ENCODE peak calls at places on chromosomes 5 and 9, in seven cellular contexts. W, J, Z, N, X, C and T are unnamed samples.

GRCh38 chr9:4105183-4105582 is 194.7 kb downstream of the GLIS3 start:
- DNase-seq in W (no peak), J (no peak), Z (peak; percentile 56), N (no peak), X (no peak), C (no peak), T (no peak)

GRCh38 chr9:87278971-87279731 is 218.5 kb upstream of the DAPK1 start:
- DNase-seq in W (peak; percentile 41), J (no peak), Z (no peak), N (no peak), X (no peak), C (no peak), T (peak; percentile 26)

GRCh38 chr5:172707285-172708182 is 63.5 kb downstream of the DUSP1 start:
- DNase-seq in W (peak; percentile 84), J (no peak), Z (peak; percentile 79), N (peak; percentile 53), X (peak; percentile 67), C (peak; percentile 70), T (peak; percentile 56)

GRCh38 chr9:136021171-136021890 is 60.2 kb upstream of the UBAC1 start:
- DNase-seq in W (no peak), J (no peak), Z (no peak), N (no peak), X (no peak), C (no peak), T (no peak)

GRCh38 chr9:38393128-38393809 is 767 bp downstream of the ALDH1B1 start:
- DNase-seq in W (peak; percentile 7), J (peak; percentile 22), Z (no peak), N (no peak), X (no peak), C (no peak), T (no peak)

GRCh38 chr9:35285731-35286130 is 123.9 kb downstream of the UNC13B start:
- DNase-seq in W (peak; percentile 31), J (no peak), Z (no peak), N (no peak), X (no peak), C (no peak), T (no peak)

GRCh38 chr5:169542811-169543210 is 40.8 kb upstream of the SPDL1 start:
- DNase-seq in W (no peak), J (no peak), Z (no peak), N (no peak), X (no peak), C (no peak), T (no peak)

GRCh38 chr5:16834029-16834428 is 102.1 kb downstream of the MYO10 start:
- DNase-seq in W (no peak), J (no peak), Z (no peak), N (no peak), X (no peak), C (no peak), T (no peak)

GRCh38 chr9:73179594-73179993 is 27.9 kb downstream of the ANXA1 start:
- DNase-seq in W (peak; percentile 57), J (no peak), Z (no peak), N (no peak), X (no peak), C (peak; percentile 82), T (no peak)

GRCh38 chr9:108634669-108635462 is 220.9 kb downstream of the ACTL7B start:
- DNase-seq in W (peak; percentile 27), J (no peak), Z (no peak), N (no peak), X (no peak), C (peak; percentile 63), T (peak; percentile 92)

GRCh38 chr9:11871832-11872231 is 821.4 kb upstream of the TYRP1 start:
- DNase-seq in W (no peak), J (no peak), Z (no peak), N (no peak), X (no peak), C (peak; percentile 10), T (no peak)

GRCh38 chr9:74173284-74173683 is 323.9 kb upstream of the RORB start:
- DNase-seq in W (no peak), J (no peak), Z (no peak), N (no peak), X (no peak), C (no peak), T (no peak)

GRCh38 chr5:42374722-42375273 is 48.4 kb upstream of the GHR start:
- DNase-seq in W (no peak), J (no peak), Z (no peak), N (no peak), X (no peak), C (no peak), T (no peak)

GRCh38 chr9:1201262-1201661 is 151.1 kb downstream of the DMRT2 start:
- DNase-seq in W (no peak), J (no peak), Z (no peak), N (no peak), X (no peak), C (no peak), T (no peak)

GRCh38 chr5:34648522-34649158 is 7.5 kb upstream of the RAI14 start:
- DNase-seq in W (no peak), J (no peak), Z (no peak), N (no peak), X (no peak), C (no peak), T (no peak)

GRCh38 chr9:30239875-30240274 is 2144.6 kb upstream of the ACO1 start:
- DNase-seq in W (no peak), J (no peak), Z (no peak), N (no peak), X (no peak), C (no peak), T (no peak)

GRCh38 chr9:94553029-94553938 is 1.6 kb upstream of the PCAT7 start:
- DNase-seq in W (no peak), J (no peak), Z (no peak), N (no peak), X (peak; percentile 22), C (peak; percentile 6), T (no peak)

GRCh38 chr9:120611690-120612068 is 31.7 kb upstream of the CDK5RAP2 start:
- DNase-seq in W (no peak), J (no peak), Z (no peak), N (no peak), X (no peak), C (no peak), T (no peak)

GRCh38 chr9:120390637-120391190 is 189.3 kb downstream of the CDK5RAP2 start:
- DNase-seq in W (no peak), J (no peak), Z (no peak), N (no peak), X (no peak), C (no peak), T (no peak)

GRCh38 chr9:21294325-21294724 is 10.8 kb downstream of the IFNA5 start:
- DNase-seq in W (peak; percentile 68), J (no peak), Z (peak; percentile 10), N (no peak), X (no peak), C (peak; percentile 75), T (peak; percentile 98)

GRCh38 chr5:171906703-171907590 is 99.5 kb downstream of the FBXW11 start:
- DNase-seq in W (no peak), J (peak; percentile 64), Z (no peak), N (no peak), X (no peak), C (no peak), T (no peak)

GRCh38 chr5:16754621-16755020 is 137.8 kb upstream of the RETREG1 start:
- DNase-seq in W (peak; percentile 27), J (no peak), Z (no peak), N (no peak), X (no peak), C (no peak), T (no peak)

GRCh38 chr5:139742173-139742903 is 53.3 kb upstream of the PSD2 start:
- DNase-seq in W (no peak), J (no peak), Z (no peak), N (no peak), X (no peak), C (no peak), T (no peak)

GRCh38 chr9:86126998-86127972 is 27.9 kb upstream of the GOLM1 start:
- DNase-seq in W (peak; percentile 75), J (no peak), Z (peak; percentile 69), N (peak; percentile 30), X (peak; percentile 58), C (peak; percentile 96), T (peak; percentile 91)

GRCh38 chr9:76180541-76180940 is 213.7 kb downstream of the RFK start:
- DNase-seq in W (no peak), J (no peak), Z (peak; percentile 69), N (no peak), X (no peak), C (peak; percentile 40), T (peak; percentile 9)

GRCh38 chr9:419571-420156 is 205.0 kb downstream of the DOCK8 start:
- DNase-seq in W (peak; percentile 65), J (no peak), Z (peak; percentile 21), N (no peak), X (peak; percentile 3), C (no peak), T (peak; percentile 68)

GRCh38 chr5:87457706-87458105 is 45.0 kb upstream of the CCNH start:
- DNase-seq in W (no peak), J (no peak), Z (no peak), N (no peak), X (no peak), C (no peak), T (no peak)

GRCh38 chr5:180644825-180645608 is 4.4 kb downstream of the FLT4 start:
- DNase-seq in W (no peak), J (no peak), Z (no peak), N (no peak), X (no peak), C (no peak), T (no peak)

GRCh38 chr5:155936520-155937406 is 390.2 kb upstream of the SGCD start:
- DNase-seq in W (no peak), J (no peak), Z (no peak), N (no peak), X (no peak), C (no peak), T (no peak)